ENCODE peak calls at places on chromosomes 4 and X, in eight cellular contexts. One of them, this sample, is unnamed.
A peak's percentile ranks its signal among the peaks of the same experiment; 100 is the strongest.

GRCh38 chr4:145937021-145937861 is 1.4 kb downstream of the ZNF827 start:
- DNase-seq in tibial artery: peak; percentile 57
- DNase-seq in choroid plexus epithelial cell: peak; percentile 80
- DNase-seq in DMS79: no peak
- DNase-seq in T-helper 2 cell: peak; percentile 29
- DNase-seq in mucosa of descending colon: peak; percentile 78
- DNase-seq in COR-L47: peak; percentile 61
- DNase-seq in IMR-90: peak; percentile 57
- DNase-seq in this sample: peak; percentile 55

GRCh38 chrX:3052864-3053263 is 11.6 kb downstream of the ARSF start:
- DNase-seq in COR-L47: no peak
- DNase-seq in tibial artery: no peak
- DNase-seq in DMS79: no peak
- DNase-seq in mucosa of descending colon: peak; percentile 28
- DNase-seq in IMR-90: no peak
- DNase-seq in choroid plexus epithelial cell: no peak
- DNase-seq in T-helper 2 cell: no peak
- DNase-seq in this sample: no peak

GRCh38 chrX:107742754-107743191 is 32.8 kb downstream of the TSC22D3 start:
- DNase-seq in choroid plexus epithelial cell: peak; percentile 23
- DNase-seq in mucosa of descending colon: peak; percentile 34
- DNase-seq in DMS79: no peak
- DNase-seq in IMR-90: no peak
- DNase-seq in T-helper 2 cell: no peak
- DNase-seq in tibial artery: no peak
- DNase-seq in COR-L47: no peak
- DNase-seq in this sample: no peak

GRCh38 chr4:5010984-5011383 is 8.3 kb downstream of the CYTL1 start:
- DNase-seq in mucosa of descending colon: no peak
- DNase-seq in tibial artery: no peak
- DNase-seq in T-helper 2 cell: no peak
- DNase-seq in IMR-90: no peak
- DNase-seq in DMS79: no peak
- DNase-seq in choroid plexus epithelial cell: no peak
- DNase-seq in COR-L47: no peak
- DNase-seq in this sample: no peak

GRCh38 chrX:10615931-10616780 is 4.2 kb downstream of the MID1 start:
- DNase-seq in T-helper 2 cell: no peak
- DNase-seq in IMR-90: peak; percentile 58
- DNase-seq in mucosa of descending colon: peak; percentile 52
- DNase-seq in choroid plexus epithelial cell: peak; percentile 82
- DNase-seq in COR-L47: peak; percentile 37
- DNase-seq in DMS79: no peak
- DNase-seq in tibial artery: peak; percentile 23
- DNase-seq in this sample: peak; percentile 68

GRCh38 chrX:107000013-107000515 is at the start of gene MORC4:
- DNase-seq in choroid plexus epithelial cell: peak; percentile 80
- DNase-seq in T-helper 2 cell: peak; percentile 39
- DNase-seq in DMS79: peak; percentile 47
- DNase-seq in COR-L47: peak; percentile 47
- DNase-seq in tibial artery: peak; percentile 77
- DNase-seq in mucosa of descending colon: peak; percentile 76
- DNase-seq in IMR-90: peak; percentile 81
- DNase-seq in this sample: peak; percentile 80

GRCh38 chr4:24105183-24106039 is 215.6 kb upstream of the PPARGC1A start:
- DNase-seq in IMR-90: peak; percentile 99
- DNase-seq in DMS79: no peak
- DNase-seq in COR-L47: no peak
- DNase-seq in choroid plexus epithelial cell: peak; percentile 96
- DNase-seq in mucosa of descending colon: peak; percentile 12
- DNase-seq in tibial artery: peak; percentile 35
- DNase-seq in T-helper 2 cell: no peak
- DNase-seq in this sample: peak; percentile 92

GRCh38 chr4:130393246-130394041 is 1297.5 kb downstream of the C4orf33 start:
- DNase-seq in mucosa of descending colon: no peak
- DNase-seq in T-helper 2 cell: no peak
- DNase-seq in COR-L47: no peak
- DNase-seq in IMR-90: peak; percentile 60
- DNase-seq in DMS79: no peak
- DNase-seq in tibial artery: no peak
- DNase-seq in choroid plexus epithelial cell: peak; percentile 91
- DNase-seq in this sample: peak; percentile 76

GRCh38 chrX:110003167-110004156 is 548 bp downstream of the TMEM164 start:
- DNase-seq in IMR-90: no peak
- DNase-seq in tibial artery: peak; percentile 23
- DNase-seq in mucosa of descending colon: peak; percentile 22
- DNase-seq in DMS79: no peak
- DNase-seq in T-helper 2 cell: no peak
- DNase-seq in COR-L47: no peak
- DNase-seq in choroid plexus epithelial cell: no peak
- DNase-seq in this sample: peak; percentile 25

GRCh38 chr4:184170996-184171395 is 46.7 kb downstream of the ENPP6 start:
- DNase-seq in DMS79: no peak
- DNase-seq in COR-L47: no peak
- DNase-seq in IMR-90: peak; percentile 82
- DNase-seq in choroid plexus epithelial cell: peak; percentile 62
- DNase-seq in T-helper 2 cell: no peak
- DNase-seq in tibial artery: no peak
- DNase-seq in mucosa of descending colon: no peak
- DNase-seq in this sample: peak; percentile 48

GRCh38 chr4:100841911-100842310 is 324.1 kb upstream of the EMCN start:
- DNase-seq in T-helper 2 cell: no peak
- DNase-seq in choroid plexus epithelial cell: peak; percentile 14
- DNase-seq in IMR-90: no peak
- DNase-seq in COR-L47: no peak
- DNase-seq in DMS79: no peak
- DNase-seq in tibial artery: no peak
- DNase-seq in mucosa of descending colon: no peak
- DNase-seq in this sample: peak; percentile 11

GRCh38 chr4:122679946-122680345 is 52.6 kb upstream of the BBS12 start:
- DNase-seq in mucosa of descending colon: no peak
- DNase-seq in IMR-90: peak; percentile 38
- DNase-seq in COR-L47: no peak
- DNase-seq in DMS79: no peak
- DNase-seq in T-helper 2 cell: no peak
- DNase-seq in tibial artery: no peak
- DNase-seq in choroid plexus epithelial cell: peak; percentile 67
- DNase-seq in this sample: peak; percentile 34

GRCh38 chr4:16835597-16836247 is 62.7 kb downstream of the LDB2 start:
- DNase-seq in DMS79: no peak
- DNase-seq in IMR-90: no peak
- DNase-seq in tibial artery: no peak
- DNase-seq in choroid plexus epithelial cell: no peak
- DNase-seq in mucosa of descending colon: no peak
- DNase-seq in T-helper 2 cell: no peak
- DNase-seq in COR-L47: no peak
- DNase-seq in this sample: no peak

GRCh38 chrX:100645106-100645505 is 1.1 kb downstream of the SRPX2 start:
- DNase-seq in mucosa of descending colon: no peak
- DNase-seq in DMS79: no peak
- DNase-seq in choroid plexus epithelial cell: no peak
- DNase-seq in tibial artery: no peak
- DNase-seq in IMR-90: no peak
- DNase-seq in COR-L47: no peak
- DNase-seq in T-helper 2 cell: no peak
- DNase-seq in this sample: no peak

GRCh38 chrX:68719904-68720614 is 72.6 kb downstream of the STARD8 start:
- DNase-seq in COR-L47: no peak
- DNase-seq in DMS79: no peak
- DNase-seq in tibial artery: no peak
- DNase-seq in IMR-90: no peak
- DNase-seq in choroid plexus epithelial cell: peak; percentile 32
- DNase-seq in T-helper 2 cell: no peak
- DNase-seq in mucosa of descending colon: no peak
- DNase-seq in this sample: no peak

GRCh38 chr4:128707864-128708263 is 101.6 kb upstream of the JADE1 start:
- DNase-seq in choroid plexus epithelial cell: peak; percentile 34
- DNase-seq in tibial artery: no peak
- DNase-seq in mucosa of descending colon: no peak
- DNase-seq in COR-L47: no peak
- DNase-seq in DMS79: no peak
- DNase-seq in IMR-90: peak; percentile 25
- DNase-seq in T-helper 2 cell: no peak
- DNase-seq in this sample: peak; percentile 72

GRCh38 chr4:3521621-3522325 is 10.4 kb downstream of the LRPAP1 start:
- DNase-seq in COR-L47: no peak
- DNase-seq in DMS79: no peak
- DNase-seq in choroid plexus epithelial cell: no peak
- DNase-seq in T-helper 2 cell: no peak
- DNase-seq in IMR-90: no peak
- DNase-seq in tibial artery: no peak
- DNase-seq in mucosa of descending colon: no peak
- DNase-seq in this sample: no peak

GRCh38 chrX:70062076-70062475 is at the start of gene OTUD6A:
- DNase-seq in DMS79: no peak
- DNase-seq in choroid plexus epithelial cell: no peak
- DNase-seq in tibial artery: no peak
- DNase-seq in IMR-90: no peak
- DNase-seq in mucosa of descending colon: no peak
- DNase-seq in T-helper 2 cell: no peak
- DNase-seq in COR-L47: no peak
- DNase-seq in this sample: no peak

GRCh38 chrX:48509619-48510018 is 827 bp downstream of the PORCN start:
- DNase-seq in COR-L47: no peak
- DNase-seq in T-helper 2 cell: no peak
- DNase-seq in tibial artery: no peak
- DNase-seq in mucosa of descending colon: no peak
- DNase-seq in IMR-90: no peak
- DNase-seq in choroid plexus epithelial cell: no peak
- DNase-seq in DMS79: no peak
- DNase-seq in this sample: no peak

GRCh38 chr4:185713272-185713671 is 98.7 kb downstream of the SORBS2 start:
- DNase-seq in IMR-90: no peak
- DNase-seq in tibial artery: no peak
- DNase-seq in COR-L47: no peak
- DNase-seq in T-helper 2 cell: no peak
- DNase-seq in mucosa of descending colon: no peak
- DNase-seq in choroid plexus epithelial cell: peak; percentile 84
- DNase-seq in DMS79: no peak
- DNase-seq in this sample: peak; percentile 76

GRCh38 chr4:14225683-14226207 is 598.2 kb upstream of the BOD1L1 start:
- DNase-seq in DMS79: peak; percentile 23
- DNase-seq in IMR-90: no peak
- DNase-seq in tibial artery: no peak
- DNase-seq in COR-L47: peak; percentile 73
- DNase-seq in mucosa of descending colon: no peak
- DNase-seq in T-helper 2 cell: no peak
- DNase-seq in choroid plexus epithelial cell: no peak
- DNase-seq in this sample: no peak

GRCh38 chr4:38752393-38752961 is 30.3 kb downstream of the TLR10 start:
- DNase-seq in tibial artery: no peak
- DNase-seq in IMR-90: peak; percentile 66
- DNase-seq in DMS79: no peak
- DNase-seq in mucosa of descending colon: no peak
- DNase-seq in choroid plexus epithelial cell: peak; percentile 76
- DNase-seq in T-helper 2 cell: no peak
- DNase-seq in COR-L47: no peak
- DNase-seq in this sample: no peak

GRCh38 chr4:124711469-124712416 is 789 bp downstream of the ANKRD50 start:
- DNase-seq in IMR-90: peak; percentile 79
- DNase-seq in tibial artery: peak; percentile 46
- DNase-seq in mucosa of descending colon: peak; percentile 70
- DNase-seq in COR-L47: peak; percentile 52
- DNase-seq in T-helper 2 cell: no peak
- DNase-seq in choroid plexus epithelial cell: peak; percentile 90
- DNase-seq in DMS79: peak; percentile 39
- DNase-seq in this sample: peak; percentile 76

GRCh38 chr4:79442422-79442821 is 34.4 kb upstream of the GK2 start:
- DNase-seq in DMS79: no peak
- DNase-seq in choroid plexus epithelial cell: peak; percentile 5
- DNase-seq in COR-L47: no peak
- DNase-seq in mucosa of descending colon: no peak
- DNase-seq in T-helper 2 cell: no peak
- DNase-seq in IMR-90: no peak
- DNase-seq in tibial artery: no peak
- DNase-seq in this sample: peak; percentile 2

GRCh38 chr4:74117024-74117534 is 18.1 kb upstream of the CXCL2 start:
- DNase-seq in tibial artery: peak; percentile 80
- DNase-seq in T-helper 2 cell: no peak
- DNase-seq in mucosa of descending colon: peak; percentile 55
- DNase-seq in choroid plexus epithelial cell: peak; percentile 97
- DNase-seq in COR-L47: no peak
- DNase-seq in DMS79: peak; percentile 42
- DNase-seq in IMR-90: peak; percentile 98
- DNase-seq in this sample: peak; percentile 99

GRCh38 chr4:30718021-30718888 is 1.9 kb upstream of the PCDH7 start:
- DNase-seq in T-helper 2 cell: no peak
- DNase-seq in choroid plexus epithelial cell: peak; percentile 46
- DNase-seq in IMR-90: peak; percentile 36
- DNase-seq in tibial artery: peak; percentile 38
- DNase-seq in DMS79: no peak
- DNase-seq in mucosa of descending colon: peak; percentile 23
- DNase-seq in COR-L47: peak; percentile 37
- DNase-seq in this sample: peak; percentile 66

GRCh38 chr4:4425696-4426095 is 38.8 kb downstream of the NSG1 start:
- DNase-seq in tibial artery: peak; percentile 7
- DNase-seq in mucosa of descending colon: no peak
- DNase-seq in COR-L47: no peak
- DNase-seq in IMR-90: no peak
- DNase-seq in DMS79: no peak
- DNase-seq in choroid plexus epithelial cell: no peak
- DNase-seq in T-helper 2 cell: no peak
- DNase-seq in this sample: no peak

GRCh38 chrX:118355225-118355920 is 9.5 kb downstream of the WDR44 start:
- DNase-seq in choroid plexus epithelial cell: no peak
- DNase-seq in T-helper 2 cell: no peak
- DNase-seq in COR-L47: no peak
- DNase-seq in DMS79: no peak
- DNase-seq in tibial artery: no peak
- DNase-seq in mucosa of descending colon: no peak
- DNase-seq in IMR-90: no peak
- DNase-seq in this sample: no peak

GRCh38 chr4:73181231-73181630 is 77.4 kb downstream of the ANKRD17 start:
- DNase-seq in DMS79: no peak
- DNase-seq in COR-L47: no peak
- DNase-seq in choroid plexus epithelial cell: no peak
- DNase-seq in IMR-90: no peak
- DNase-seq in mucosa of descending colon: no peak
- DNase-seq in tibial artery: no peak
- DNase-seq in T-helper 2 cell: no peak
- DNase-seq in this sample: no peak

GRCh38 chr4:119570401-119570800 is 58.2 kb downstream of the PDE5A start:
- DNase-seq in COR-L47: no peak
- DNase-seq in DMS79: no peak
- DNase-seq in mucosa of descending colon: no peak
- DNase-seq in tibial artery: no peak
- DNase-seq in choroid plexus epithelial cell: peak; percentile 83
- DNase-seq in IMR-90: peak; percentile 68
- DNase-seq in T-helper 2 cell: no peak
- DNase-seq in this sample: peak; percentile 42

GRCh38 chrX:134658421-134658896 is at the start of gene PLAC1:
- DNase-seq in COR-L47: no peak
- DNase-seq in mucosa of descending colon: no peak
- DNase-seq in IMR-90: no peak
- DNase-seq in tibial artery: no peak
- DNase-seq in T-helper 2 cell: no peak
- DNase-seq in DMS79: no peak
- DNase-seq in choroid plexus epithelial cell: no peak
- DNase-seq in this sample: no peak

GRCh38 chr4:88522702-88523324 is 763 bp downstream of the PYURF start:
- DNase-seq in DMS79: no peak
- DNase-seq in COR-L47: peak; percentile 41
- DNase-seq in IMR-90: peak; percentile 33
- DNase-seq in T-helper 2 cell: peak; percentile 15
- DNase-seq in choroid plexus epithelial cell: peak; percentile 36
- DNase-seq in tibial artery: peak; percentile 55
- DNase-seq in mucosa of descending colon: peak; percentile 53
- DNase-seq in this sample: peak; percentile 49

GRCh38 chr4:101393256-101393655 is 45.9 kb upstream of the PPP3CA start:
- DNase-seq in IMR-90: peak; percentile 65
- DNase-seq in DMS79: no peak
- DNase-seq in T-helper 2 cell: no peak
- DNase-seq in mucosa of descending colon: no peak
- DNase-seq in choroid plexus epithelial cell: peak; percentile 41
- DNase-seq in COR-L47: no peak
- DNase-seq in tibial artery: no peak
- DNase-seq in this sample: peak; percentile 16